ENCODE peak calls at places on chromosomes 7 and 10, in five cellular contexts. N is body of pancreas, R is suprapubic skin, S is A549, Y is IMR-90. P is an unnamed sample.

GRCh38 chr7:141158562-141158961 is 84.7 kb downstream of the TMEM178B start:
- DNase-seq in S (peak), Y (peak), R (no peak), N (peak), P (no peak)

GRCh38 chr10:37488792-37489657 is 363.6 kb downstream of the ANKRD30A start:
- DNase-seq in N (no peak), Y (no peak), S (peak), R (no peak), P (no peak)

GRCh38 chr10:116044722-116045374 is 228.2 kb downstream of the GFRA1 start:
- DNase-seq in N (peak), R (no peak), S (no peak), Y (no peak), P (no peak)

GRCh38 chr7:2689343-2689847 is 1.4 kb downstream of the AMZ1 start:
- DNase-seq in R (no peak), S (no peak), N (no peak), Y (no peak), P (no peak)

GRCh38 chr7:5218564-5219360 is 28.7 kb downstream of the WIPI2 start:
- DNase-seq in R (peak), N (no peak), Y (no peak), S (no peak), P (peak)

GRCh38 chr10:22315455-22316285 is 518 bp upstream of the COMMD3 start:
- DNase-seq in R (peak), S (peak), N (no peak), Y (no peak), P (no peak)

GRCh38 chr7:66050990-66051424 is 24.6 kb upstream of the ASL start:
- DNase-seq in Y (peak), N (peak), S (no peak), R (no peak), P (no peak)

GRCh38 chr7:149690688-149691446 is 82.5 kb downstream of the ZNF467 start:
- DNase-seq in Y (peak), R (no peak), N (peak), S (peak), P (no peak)

GRCh38 chr10:33886299-33886698 is 551.8 kb upstream of the NRP1 start:
- DNase-seq in Y (no peak), S (no peak), N (no peak), R (no peak), P (no peak)

GRCh38 chr7:13731643-13732042 is 257.8 kb downstream of the ETV1 start:
- DNase-seq in R (no peak), N (no peak), S (no peak), Y (peak), P (no peak)

GRCh38 chr10:44974628-44975431 is 3.8 kb downstream of the DEPP1 start:
- DNase-seq in Y (no peak), N (peak), S (peak), R (peak), P (peak)

GRCh38 chr7:339696-340095 is 49.7 kb downstream of the FOXL3 start:
- DNase-seq in S (no peak), R (no peak), N (no peak), Y (no peak), P (no peak)

GRCh38 chr7:106050743-106051110 is 61.4 kb downstream of the SYPL1 start:
- DNase-seq in S (no peak), R (no peak), Y (peak), N (no peak), P (no peak)

GRCh38 chr7:137757146-137757925 is 89.4 kb downstream of the DGKI start:
- DNase-seq in Y (peak), S (no peak), R (no peak), N (no peak), P (no peak)

GRCh38 chr10:119796039-119796438 is 70.2 kb downstream of the INPP5F start:
- DNase-seq in Y (no peak), R (no peak), S (no peak), N (no peak), P (no peak)

GRCh38 chr7:140673063-140673769 is 471 bp downstream of the ADCK2 start:
- DNase-seq in N (peak), Y (no peak), R (no peak), S (peak), P (peak)

GRCh38 chr10:66931340-66931948 is 5.6 kb downstream of the LRRTM3 start:
- DNase-seq in R (no peak), N (no peak), S (peak), Y (peak), P (no peak)

GRCh38 chr7:139825666-139826290 is 3.3 kb upstream of the TBXAS1 start:
- DNase-seq in Y (peak), R (no peak), S (no peak), N (no peak), P (no peak)

GRCh38 chr10:49408437-49409306 is 12.8 kb upstream of the DRGX start:
- DNase-seq in N (peak), S (no peak), R (no peak), Y (no peak), P (no peak)

GRCh38 chr7:767580-767940 is 40.5 kb upstream of the PRKAR1B start:
- DNase-seq in Y (no peak), S (no peak), R (no peak), N (no peak), P (no peak)

GRCh38 chr7:134690016-134690415 is 43.4 kb downstream of the BPGM start:
- DNase-seq in S (no peak), Y (peak), R (no peak), N (no peak), P (no peak)

GRCh38 chr7:25179771-25180591 is 48.3 kb downstream of the NPVF start:
- DNase-seq in R (peak), Y (peak), N (peak), S (peak), P (peak)
- TF ChIP-seq POLR2A in R (peak), Y (no peak), N (peak), S (peak), P (no peak)

GRCh38 chr10:8056891-8057331 is 2.4 kb downstream of the GATA3 start:
- DNase-seq in N (no peak), Y (no peak), S (no peak), R (no peak), P (no peak)
- TF ChIP-seq CTCF in N (no peak), Y (no peak), S (no peak), R (no peak), P (no peak)

GRCh38 chr7:31633454-31633853 is 53.6 kb upstream of the PPP1R17 start:
- DNase-seq in Y (no peak), S (no peak), N (no peak), R (no peak), P (no peak)
- TF ChIP-seq POLR2A in Y (no peak), S (no peak), N (no peak), R (no peak), P (no peak)

GRCh38 chr7:50655490-50655889 is 90.3 kb upstream of the DDC start:
- DNase-seq in Y (no peak), S (no peak), N (no peak), R (no peak), P (no peak)
- TF ChIP-seq CTCF in Y (no peak), S (no peak), N (no peak), R (no peak), P (no peak)

GRCh38 chr7:41702635-41703371 is at the start of gene INHBA:
- DNase-seq in S (no peak), R (no peak), N (no peak), Y (peak), P (no peak)
- TF ChIP-seq POLR2A in S (no peak), R (no peak), N (no peak), Y (peak), P (no peak)